ENCODE peak calls at places on chromosomes 4 and X, in five cellular contexts. U is GM12878, D is sigmoid colon, Y is HCT116, S is spleen. A is an unnamed sample.

GRCh38 chr4:65227628-65228027 is 442.7 kb downstream of the EPHA5 start:
- DNase-seq in U (no peak), D (no peak), Y (no peak), S (no peak), A (no peak)

GRCh38 chr4:16124232-16124631 is 40.4 kb upstream of the PROM1 start:
- DNase-seq in S (no peak), Y (no peak), U (no peak), D (no peak), A (no peak)

GRCh38 chrX:24282381-24283121 is 31.3 kb downstream of the SUPT20HL2 start:
- DNase-seq in S (no peak), Y (no peak), U (no peak), D (peak; percentile 69), A (no peak)

GRCh38 chrX:93868289-93868985 is 194.4 kb downstream of the FAM133A start:
- DNase-seq in Y (no peak), S (no peak), D (no peak), U (no peak), A (no peak)

GRCh38 chrX:102746134-102746584 is 25.6 kb downstream of the GPRASP3 start:
- DNase-seq in S (peak; percentile 84), Y (no peak), U (no peak), D (peak; percentile 78), A (peak; percentile 34)

GRCh38 chrX:30951003-30951402 is 61.9 kb upstream of the TAB3 start:
- DNase-seq in Y (no peak), U (no peak), D (no peak), S (no peak), A (no peak)

GRCh38 chr4:142547974-142548373 is 298.1 kb downstream of the INPP4B start:
- DNase-seq in Y (no peak), S (no peak), U (no peak), D (no peak), A (no peak)

GRCh38 chrX:108309144-108309543 is 129.1 kb downstream of the COL4A6 start:
- DNase-seq in Y (peak; percentile 35), U (no peak), D (no peak), S (no peak), A (no peak)

GRCh38 chrX:69618803-69619202 is 2.9 kb downstream of the EDA start:
- DNase-seq in S (no peak), U (no peak), D (no peak), Y (no peak), A (no peak)

GRCh38 chrX:96410927-96411326 is 273.7 kb upstream of the DIAPH2 start:
- DNase-seq in U (no peak), D (no peak), S (no peak), Y (no peak), A (no peak)

GRCh38 chrX:71871367-71871766 is 39.3 kb upstream of the NHSL2 start:
- DNase-seq in D (no peak), U (no peak), Y (no peak), S (no peak), A (peak; percentile 55)

GRCh38 chr4:169810325-169811323 is 52.9 kb upstream of the HPF1 start:
- DNase-seq in D (no peak), U (peak; percentile 8), Y (peak; percentile 84), S (no peak), A (no peak)

GRCh38 chr4:61299316-61299715 is 99.2 kb downstream of the ADGRL3 start:
- DNase-seq in Y (no peak), U (no peak), D (no peak), S (no peak), A (no peak)

GRCh38 chrX:25442501-25442900 is 426.7 kb upstream of the ARX start:
- DNase-seq in U (no peak), Y (no peak), S (no peak), D (no peak), A (no peak)

GRCh38 chrX:133570549-133570948 is 155.3 kb upstream of the GPC4 start:
- DNase-seq in S (no peak), Y (no peak), U (no peak), D (no peak), A (no peak)

GRCh38 chrX:49879656-49880277 is 483 bp downstream of the USP27X start:
- DNase-seq in D (no peak), U (no peak), S (no peak), Y (no peak), A (no peak)

GRCh38 chrX:107374831-107375230 is 74.6 kb upstream of the FRMPD3 start:
- DNase-seq in S (no peak), Y (no peak), U (no peak), D (no peak), A (no peak)

GRCh38 chr4:39528056-39528465 is 822 bp upstream of the UGDH start:
- DNase-seq in D (peak; percentile 92), Y (no peak), U (no peak), S (no peak), A (no peak)

GRCh38 chrX:121308276-121308805 is 260.9 kb downstream of the GLUD2 start:
- DNase-seq in D (no peak), U (peak; percentile 68), S (no peak), Y (peak; percentile 10), A (no peak)

GRCh38 chr4:142331646-142332045 is 514.5 kb downstream of the INPP4B start:
- DNase-seq in U (no peak), S (no peak), Y (no peak), D (no peak), A (no peak)

GRCh38 chr4:186068581-186069402 is at the start of gene TLR3:
- DNase-seq in Y (no peak), U (no peak), D (no peak), S (no peak), A (no peak)

GRCh38 chr4:186069734-186070133 is 778 bp downstream of the TLR3 start:
- DNase-seq in D (no peak), U (no peak), S (no peak), Y (no peak), A (no peak)

GRCh38 chr4:186072516-186072915 is 3.6 kb downstream of the TLR3 start:
- DNase-seq in U (no peak), D (no peak), Y (no peak), S (peak; percentile 39), A (no peak)

GRCh38 chr4:186061919-186062318 is 7.0 kb upstream of the TLR3 start:
- DNase-seq in Y (no peak), S (no peak), D (no peak), U (no peak), A (no peak)

GRCh38 chr4:186067757-186068385 is 1.1 kb upstream of the TLR3 start:
- DNase-seq in D (peak; percentile 82), Y (peak; percentile 64), U (peak; percentile 25), S (peak; percentile 75), A (peak; percentile 79)
- TF ChIP-seq POLR2A in D (no peak), Y (no peak), U (no peak), S (no peak), A (no peak)

GRCh38 chr4:78337621-78338020 is 213.9 kb upstream of the ANXA3 start:
- DNase-seq in S (no peak), U (no peak), D (no peak), Y (no peak), A (no peak)

GRCh38 chr4:78332974-78333373 is 218.6 kb upstream of the ANXA3 start:
- DNase-seq in U (no peak), S (no peak), D (no peak), Y (no peak), A (no peak)

GRCh38 chr4:78331965-78332364 is 219.6 kb upstream of the ANXA3 start:
- DNase-seq in Y (no peak), U (no peak), S (no peak), D (no peak), A (no peak)

GRCh38 chr4:78336093-78336943 is 215.3 kb upstream of the ANXA3 start:
- DNase-seq in D (no peak), S (no peak), U (no peak), Y (no peak), A (no peak)

DNA sequence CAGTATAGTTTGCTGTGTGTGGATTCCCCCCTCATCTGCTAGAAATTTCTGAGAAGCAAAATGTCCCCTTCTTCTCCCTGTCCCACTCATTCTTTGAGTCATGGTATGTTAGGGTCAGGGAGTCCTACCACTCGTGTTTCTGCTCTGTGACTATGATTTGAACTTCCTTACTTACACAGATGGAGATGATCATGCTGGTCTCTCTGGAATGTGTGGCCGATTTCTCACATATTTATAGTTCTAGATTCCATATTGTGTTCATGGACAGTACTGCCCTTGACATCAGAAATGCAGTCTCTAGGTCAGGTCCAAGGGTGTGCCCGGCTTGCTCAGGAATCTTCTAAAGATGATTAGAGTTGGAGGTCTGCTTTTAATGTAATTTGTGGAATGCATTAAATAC is 214.4 kb upstream of the ANXA3 start:
- DNase-seq in Y (no peak), D (no peak), S (no peak), U (no peak), A (no peak)
- H3K4me3 ChIP-seq in Y (no peak overlapping the region), D (no peak overlapping the region), S (no peak overlapping the region), U (no peak overlapping the region), A (no peak overlapping the region)

GRCh38 chr4:102141855-102142254 is 203.4 kb downstream of the SLC39A8 start:
- DNase-seq in Y (no peak), S (no peak), D (no peak), U (no peak), A (no peak)

GRCh38 chr4:102143433-102143832 is 201.8 kb downstream of the SLC39A8 start:
- DNase-seq in Y (no peak), S (no peak), U (no peak), D (no peak), A (no peak)

GRCh38 chr4:102137217-102137616 is 208.1 kb downstream of the SLC39A8 start:
- DNase-seq in Y (no peak), S (no peak), D (no peak), U (no peak), A (no peak)

GRCh38 chr4:102139132-102139573 is 206.1 kb downstream of the SLC39A8 start:
- DNase-seq in U (no peak), D (no peak), Y (peak; percentile 23), S (no peak), A (no peak)

GRCh38 chr4:102139932-102140331 is 205.3 kb downstream of the SLC39A8 start:
- DNase-seq in Y (peak; percentile 36), U (no peak), S (no peak), D (no peak), A (no peak)
- TF ChIP-seq POLR2AphosphoS5 in Y (peak; percentile 24), U (no peak), S (no peak), D (no peak), A (no peak)

DNA sequence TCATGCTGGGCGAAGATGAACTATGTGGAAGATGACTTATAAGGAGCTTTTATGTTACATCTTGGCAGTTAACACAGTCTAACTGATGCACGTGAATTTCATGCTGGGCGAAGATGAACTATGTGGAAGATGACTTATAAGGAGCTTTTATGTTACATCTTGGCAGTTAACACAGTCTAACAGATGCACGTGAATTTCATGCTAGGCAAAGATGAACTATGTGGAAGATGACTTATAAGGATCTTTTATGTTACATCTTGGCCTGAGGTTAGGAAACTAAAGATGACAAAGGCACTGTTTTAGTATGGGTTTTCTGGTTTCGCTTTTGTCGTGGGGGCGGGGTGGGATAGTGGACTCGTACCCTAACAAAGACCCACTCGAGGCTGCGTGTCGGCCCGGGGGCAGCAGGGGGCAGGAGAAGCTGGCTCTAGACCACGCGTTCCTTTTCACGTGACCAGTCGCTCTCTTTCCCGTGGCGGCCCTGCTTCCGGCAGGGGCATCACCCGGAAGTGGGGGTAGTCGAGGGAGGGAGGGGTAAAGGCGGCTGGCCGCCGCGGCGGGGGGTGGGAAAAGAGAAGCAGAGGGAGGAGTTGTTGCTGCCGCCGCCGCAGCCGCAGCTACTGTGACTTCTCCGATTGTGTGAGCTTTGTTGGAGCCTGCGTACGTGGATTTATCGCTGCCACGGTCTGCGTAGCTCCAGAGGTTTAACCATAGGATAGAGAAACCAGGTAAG is at the start of gene ATP7A:
- DNase-seq in Y (peak; percentile 54), S (peak; percentile 97), D (peak; percentile 94), U (peak; percentile 69), A (peak; percentile 88)
- TF ChIP-seq POLR2A in Y (no peak), S (peak; percentile 51), D (peak; percentile 29), U (peak; percentile 74), A (no peak)

A was measured in stomach.